ENCODE peak calls at places on chromosomes 7 and 10, in nine cellular contexts. X is BE2C, L is OCI-M1, S is naive B cell, F is chondrocyte, P is body of pancreas, V is cardiac septum, Y is endodermal cell, B is NCI-H2029. O is an unnamed sample.

GRCh38 chr10:93547522-93547921 is 18.9 kb upstream of the FFAR4 start:
- DNase-seq in V (no peak), S (no peak), L (no peak), B (no peak), X (no peak), Y (no peak), P (no peak), F (no peak), O (no peak)

GRCh38 chr10:94274142-94274787 is 88.5 kb downstream of the NOC3L start:
- DNase-seq in S (no peak), P (peak; percentile 43), Y (no peak), F (no peak), V (peak; percentile 79), L (no peak), X (no peak), B (no peak), O (no peak)

GRCh38 chr10:50637003-50637579 is 13.3 kb upstream of the SGMS1 start:
- DNase-seq in Y (no peak), S (peak; percentile 19), V (no peak), L (peak; percentile 47), P (no peak), B (no peak), F (no peak), X (no peak), O (no peak)

GRCh38 chr10:122590158-122590557 is 29.6 kb downstream of the DMBT1 start:
- DNase-seq in X (no peak), L (no peak), B (no peak), S (no peak), Y (no peak), F (no peak), V (no peak), P (no peak), O (no peak)

GRCh38 chr7:46682841-46683624 is 762.0 kb upstream of the IGFBP3 start:
- DNase-seq in P (no peak), Y (no peak), F (no peak), X (no peak), B (no peak), L (no peak), V (no peak), S (no peak), O (no peak)

GRCh38 chr10:89283988-89284475 is 17.8 kb upstream of the IFIT2 start:
- DNase-seq in B (peak; percentile 3), P (peak; percentile 47), Y (peak; percentile 68), X (peak; percentile 81), F (no peak), L (no peak), V (peak; percentile 78), S (no peak), O (no peak)

GRCh38 chr7:39357648-39358047 is 208.6 kb upstream of the YAE1 start:
- DNase-seq in F (no peak), V (no peak), L (peak; percentile 5), B (no peak), P (no peak), S (no peak), X (peak; percentile 18), Y (peak; percentile 79), O (no peak)

GRCh38 chr7:37916017-37916672 is 472 bp downstream of the SFRP4 start:
- DNase-seq in V (no peak), F (no peak), L (no peak), B (no peak), Y (peak; percentile 73), S (no peak), P (peak; percentile 53), X (peak; percentile 5), O (no peak)

O was measured in GM12864.